ENCODE peak calls at places on chromosome 3, in eight cellular contexts. One of them, this sample, is unnamed.
A peak's percentile ranks its signal among the peaks of the same experiment; 100 is the strongest.

GRCh38 chr3:25297667-25298585 is 130.1 kb upstream of the RARB start:
- DNase-seq in choroid plexus epithelial cell: peak; percentile 67
- DNase-seq in small intestine: no peak
- DNase-seq in H7: no peak
- DNase-seq in fibroblast of villous mesenchyme: no peak
- DNase-seq in spleen: no peak
- DNase-seq in brain microvascular endothelial cell: peak; percentile 18
- DNase-seq in iPS DF 6.9: no peak
- DNase-seq in this sample: no peak

GRCh38 chr3:13073042-13073906 is at the start of gene IQSEC1:
- DNase-seq in choroid plexus epithelial cell: peak; percentile 9
- DNase-seq in small intestine: peak; percentile 8
- DNase-seq in H7: peak; percentile 99
- DNase-seq in fibroblast of villous mesenchyme: no peak
- DNase-seq in spleen: peak; percentile 94
- DNase-seq in brain microvascular endothelial cell: no peak
- DNase-seq in iPS DF 6.9: peak; percentile 43
- DNase-seq in this sample: no peak

GRCh38 chr3:187994221-187995085 is 159.5 kb upstream of the LPP start:
- DNase-seq in choroid plexus epithelial cell: peak; percentile 63
- DNase-seq in small intestine: peak; percentile 43
- DNase-seq in H7: no peak
- DNase-seq in fibroblast of villous mesenchyme: no peak
- DNase-seq in spleen: no peak
- DNase-seq in brain microvascular endothelial cell: peak; percentile 40
- DNase-seq in iPS DF 6.9: no peak
- DNase-seq in this sample: peak; percentile 48

GRCh38 chr3:143795849-143796248 is 52.4 kb downstream of the SLC9A9 start:
- DNase-seq in choroid plexus epithelial cell: peak; percentile 20
- DNase-seq in small intestine: no peak
- DNase-seq in H7: no peak
- DNase-seq in fibroblast of villous mesenchyme: no peak
- DNase-seq in spleen: no peak
- DNase-seq in brain microvascular endothelial cell: no peak
- DNase-seq in iPS DF 6.9: no peak
- DNase-seq in this sample: no peak

GRCh38 chr3:180913582-180914404 is 1.3 kb downstream of the FXR1 start:
- DNase-seq in choroid plexus epithelial cell: peak; percentile 31
- DNase-seq in small intestine: no peak
- DNase-seq in H7: no peak
- DNase-seq in fibroblast of villous mesenchyme: peak; percentile 63
- DNase-seq in spleen: no peak
- DNase-seq in brain microvascular endothelial cell: no peak
- DNase-seq in iPS DF 6.9: no peak
- DNase-seq in this sample: no peak

GRCh38 chr3:146589899-146590508 is 15.1 kb downstream of the PLSCR5 start:
- DNase-seq in choroid plexus epithelial cell: peak; percentile 82
- DNase-seq in small intestine: peak; percentile 43
- DNase-seq in H7: no peak
- DNase-seq in fibroblast of villous mesenchyme: peak; percentile 56
- DNase-seq in spleen: no peak
- DNase-seq in brain microvascular endothelial cell: peak; percentile 63
- DNase-seq in iPS DF 6.9: no peak
- DNase-seq in this sample: no peak

GRCh38 chr3:55622116-55622515 is 135.0 kb upstream of the WNT5A start:
- DNase-seq in choroid plexus epithelial cell: peak; percentile 59
- DNase-seq in small intestine: no peak
- DNase-seq in H7: no peak
- DNase-seq in fibroblast of villous mesenchyme: no peak
- DNase-seq in spleen: no peak
- DNase-seq in brain microvascular endothelial cell: peak; percentile 49
- DNase-seq in iPS DF 6.9: no peak
- DNase-seq in this sample: no peak

GRCh38 chr3:44114142-44114541 is 127.5 kb upstream of the TOPAZ1 start:
- DNase-seq in choroid plexus epithelial cell: peak; percentile 51
- DNase-seq in small intestine: peak; percentile 31
- DNase-seq in H7: peak; percentile 79
- DNase-seq in fibroblast of villous mesenchyme: peak; percentile 13
- DNase-seq in spleen: peak; percentile 81
- DNase-seq in brain microvascular endothelial cell: peak; percentile 40
- DNase-seq in iPS DF 6.9: peak; percentile 68
- DNase-seq in this sample: no peak

GRCh38 chr3:59248976-59249375 is 199.2 kb upstream of the CFAP20DC start:
- DNase-seq in choroid plexus epithelial cell: no peak
- DNase-seq in small intestine: no peak
- DNase-seq in H7: no peak
- DNase-seq in fibroblast of villous mesenchyme: no peak
- DNase-seq in spleen: no peak
- DNase-seq in brain microvascular endothelial cell: no peak
- DNase-seq in iPS DF 6.9: no peak
- DNase-seq in this sample: no peak

GRCh38 chr3:46926039-46926438 is 48.5 kb downstream of the PTH1R start:
- DNase-seq in choroid plexus epithelial cell: peak; percentile 88
- DNase-seq in small intestine: no peak
- DNase-seq in H7: no peak
- DNase-seq in fibroblast of villous mesenchyme: peak; percentile 91
- DNase-seq in spleen: peak; percentile 78
- DNase-seq in brain microvascular endothelial cell: peak; percentile 62
- DNase-seq in iPS DF 6.9: no peak
- DNase-seq in this sample: peak; percentile 53

GRCh38 chr3:122938756-122939425 is 88.7 kb downstream of the SEMA5B start:
- DNase-seq in choroid plexus epithelial cell: no peak
- DNase-seq in small intestine: peak; percentile 79
- DNase-seq in H7: no peak
- DNase-seq in fibroblast of villous mesenchyme: peak; percentile 40
- DNase-seq in spleen: peak; percentile 63
- DNase-seq in brain microvascular endothelial cell: no peak
- DNase-seq in iPS DF 6.9: no peak
- DNase-seq in this sample: no peak

GRCh38 chr3:9951962-9952805 is at the start of gene PRRT3:
- DNase-seq in choroid plexus epithelial cell: peak; percentile 52
- DNase-seq in small intestine: no peak
- DNase-seq in H7: peak; percentile 92
- DNase-seq in fibroblast of villous mesenchyme: no peak
- DNase-seq in spleen: peak; percentile 90
- DNase-seq in brain microvascular endothelial cell: peak; percentile 29
- DNase-seq in iPS DF 6.9: no peak
- DNase-seq in this sample: no peak

GRCh38 chr3:29453278-29453961 is 172.5 kb downstream of the RBMS3 start:
- DNase-seq in choroid plexus epithelial cell: no peak
- DNase-seq in small intestine: peak; percentile 21
- DNase-seq in H7: no peak
- DNase-seq in fibroblast of villous mesenchyme: no peak
- DNase-seq in spleen: no peak
- DNase-seq in brain microvascular endothelial cell: no peak
- DNase-seq in iPS DF 6.9: no peak
- DNase-seq in this sample: no peak

GRCh38 chr3:106281231-106281630 is 412.4 kb upstream of the CBLB start:
- DNase-seq in choroid plexus epithelial cell: peak; percentile 73
- DNase-seq in small intestine: no peak
- DNase-seq in H7: no peak
- DNase-seq in fibroblast of villous mesenchyme: peak; percentile 69
- DNase-seq in spleen: no peak
- DNase-seq in brain microvascular endothelial cell: peak; percentile 67
- DNase-seq in iPS DF 6.9: no peak
- DNase-seq in this sample: no peak

GRCh38 chr3:176663376-176663775 is 533.9 kb downstream of the TBL1XR1 start:
- DNase-seq in choroid plexus epithelial cell: peak; percentile 39
- DNase-seq in small intestine: no peak
- DNase-seq in H7: no peak
- DNase-seq in fibroblast of villous mesenchyme: no peak
- DNase-seq in spleen: no peak
- DNase-seq in brain microvascular endothelial cell: no peak
- DNase-seq in iPS DF 6.9: no peak
- DNase-seq in this sample: no peak

GRCh38 chr3:163916596-163917560 is 1161.4 kb downstream of the SI start:
- DNase-seq in choroid plexus epithelial cell: no peak
- DNase-seq in small intestine: peak; percentile 4
- DNase-seq in H7: no peak
- DNase-seq in fibroblast of villous mesenchyme: no peak
- DNase-seq in spleen: no peak
- DNase-seq in brain microvascular endothelial cell: no peak
- DNase-seq in iPS DF 6.9: no peak
- DNase-seq in this sample: no peak

GRCh38 chr3:36911990-36912804 is 32.7 kb downstream of the TRANK1 start:
- DNase-seq in choroid plexus epithelial cell: peak; percentile 92
- DNase-seq in small intestine: peak; percentile 67
- DNase-seq in H7: no peak
- DNase-seq in fibroblast of villous mesenchyme: peak; percentile 94
- DNase-seq in spleen: no peak
- DNase-seq in brain microvascular endothelial cell: peak; percentile 53
- DNase-seq in iPS DF 6.9: no peak
- DNase-seq in this sample: peak; percentile 67

GRCh38 chr3:156406393-156406792 is 148.5 kb downstream of the SSR3 start:
- DNase-seq in choroid plexus epithelial cell: no peak
- DNase-seq in small intestine: no peak
- DNase-seq in H7: peak; percentile 46
- DNase-seq in fibroblast of villous mesenchyme: no peak
- DNase-seq in spleen: no peak
- DNase-seq in brain microvascular endothelial cell: no peak
- DNase-seq in iPS DF 6.9: no peak
- DNase-seq in this sample: no peak

GRCh38 chr3:182349951-182350350 is 443.4 kb upstream of the ATP11B start:
- DNase-seq in choroid plexus epithelial cell: no peak
- DNase-seq in small intestine: no peak
- DNase-seq in H7: no peak
- DNase-seq in fibroblast of villous mesenchyme: no peak
- DNase-seq in spleen: no peak
- DNase-seq in brain microvascular endothelial cell: no peak
- DNase-seq in iPS DF 6.9: no peak
- DNase-seq in this sample: no peak

GRCh38 chr3:178707632-178708031 is 171.4 kb downstream of the KCNMB2 start:
- DNase-seq in choroid plexus epithelial cell: no peak
- DNase-seq in small intestine: no peak
- DNase-seq in H7: no peak
- DNase-seq in fibroblast of villous mesenchyme: peak; percentile 34
- DNase-seq in spleen: no peak
- DNase-seq in brain microvascular endothelial cell: no peak
- DNase-seq in iPS DF 6.9: no peak
- DNase-seq in this sample: no peak

GRCh38 chr3:89490129-89490528 is 382.7 kb downstream of the EPHA3 start:
- DNase-seq in choroid plexus epithelial cell: no peak
- DNase-seq in small intestine: no peak
- DNase-seq in H7: no peak
- DNase-seq in fibroblast of villous mesenchyme: no peak
- DNase-seq in spleen: no peak
- DNase-seq in brain microvascular endothelial cell: no peak
- DNase-seq in iPS DF 6.9: no peak
- DNase-seq in this sample: no peak

GRCh38 chr3:171516765-171517164 is 56.6 kb upstream of the TNIK start:
- DNase-seq in choroid plexus epithelial cell: no peak
- DNase-seq in small intestine: no peak
- DNase-seq in H7: no peak
- DNase-seq in fibroblast of villous mesenchyme: no peak
- DNase-seq in spleen: no peak
- DNase-seq in brain microvascular endothelial cell: no peak
- DNase-seq in iPS DF 6.9: no peak
- DNase-seq in this sample: no peak

GRCh38 chr3:167938516-167938915 is 157.2 kb downstream of the GOLIM4 start:
- DNase-seq in choroid plexus epithelial cell: no peak
- DNase-seq in small intestine: no peak
- DNase-seq in H7: no peak
- DNase-seq in fibroblast of villous mesenchyme: no peak
- DNase-seq in spleen: no peak
- DNase-seq in brain microvascular endothelial cell: no peak
- DNase-seq in iPS DF 6.9: no peak
- DNase-seq in this sample: no peak
- H3K4me3 ChIP-seq in choroid plexus epithelial cell: no peak overlapping the region
- H3K4me3 ChIP-seq in small intestine: no peak overlapping the region
- H3K4me3 ChIP-seq in H7: no peak overlapping the region
- H3K4me3 ChIP-seq in fibroblast of villous mesenchyme: no peak overlapping the region
- H3K4me3 ChIP-seq in spleen: no peak overlapping the region
- H3K4me3 ChIP-seq in brain microvascular endothelial cell: no peak overlapping the region
- H3K4me3 ChIP-seq in iPS DF 6.9: no peak overlapping the region
- H3K4me3 ChIP-seq in this sample: no peak overlapping the region

DNA sequence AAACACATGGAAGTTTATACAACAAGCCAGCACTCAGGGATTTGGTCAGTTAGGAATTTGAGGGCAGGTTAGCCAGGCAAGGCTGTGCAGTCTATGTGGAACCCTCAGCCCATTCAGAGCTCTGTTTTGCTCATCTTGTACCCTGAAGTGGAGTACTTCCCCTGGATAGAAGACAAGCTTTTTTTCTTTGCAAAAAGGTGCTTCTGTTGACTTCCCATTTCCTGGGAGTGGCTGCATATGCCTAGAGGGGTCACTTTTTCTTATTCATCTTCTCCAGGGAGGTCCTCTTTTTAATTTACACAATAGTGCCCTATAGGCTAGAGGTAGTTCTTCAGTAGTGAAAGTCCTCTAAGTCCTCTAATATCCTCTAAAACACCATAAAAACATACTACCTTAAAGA is 225.0 kb upstream of the P2RY1 start:
- DNase-seq in choroid plexus epithelial cell: no peak
- DNase-seq in small intestine: no peak
- DNase-seq in H7: no peak
- DNase-seq in fibroblast of villous mesenchyme: no peak
- DNase-seq in spleen: no peak
- DNase-seq in brain microvascular endothelial cell: no peak
- DNase-seq in iPS DF 6.9: no peak
- DNase-seq in this sample: no peak
- H3K4me3 ChIP-seq in choroid plexus epithelial cell: no peak overlapping the region
- H3K4me3 ChIP-seq in small intestine: no peak overlapping the region
- H3K4me3 ChIP-seq in H7: no peak overlapping the region
- H3K4me3 ChIP-seq in fibroblast of villous mesenchyme: no peak overlapping the region
- H3K4me3 ChIP-seq in spleen: no peak overlapping the region
- H3K4me3 ChIP-seq in brain microvascular endothelial cell: no peak overlapping the region
- H3K4me3 ChIP-seq in iPS DF 6.9: no peak overlapping the region
- H3K4me3 ChIP-seq in this sample: no peak overlapping the region

DNA sequence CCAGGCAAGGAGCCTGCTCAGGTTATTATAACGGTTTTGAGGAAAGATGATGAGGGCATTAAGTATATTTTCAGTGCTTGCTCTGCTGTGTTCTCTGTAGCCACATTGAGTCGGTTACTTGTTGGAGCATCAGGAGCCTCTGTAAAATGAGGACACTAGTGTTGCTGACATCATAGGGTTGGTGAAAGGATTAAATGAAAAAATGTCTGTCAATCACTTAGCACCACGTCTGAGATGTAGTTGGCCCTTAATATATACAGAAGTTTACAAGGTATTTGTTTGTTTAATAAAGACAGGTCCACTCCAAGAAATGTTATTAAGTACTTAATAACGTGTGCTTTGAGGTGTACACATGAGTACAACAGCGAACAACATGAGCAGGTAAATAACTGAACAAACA is 735 bp upstream of the SLC25A26 start:
- DNase-seq in choroid plexus epithelial cell: no peak
- DNase-seq in small intestine: no peak
- DNase-seq in H7: no peak
- DNase-seq in fibroblast of villous mesenchyme: no peak
- DNase-seq in spleen: no peak
- DNase-seq in brain microvascular endothelial cell: no peak
- DNase-seq in iPS DF 6.9: no peak
- DNase-seq in this sample: no peak
- H3K4me3 ChIP-seq in choroid plexus epithelial cell: peak overlapping the region; percentile 87
- H3K4me3 ChIP-seq in small intestine: no peak overlapping the region
- H3K4me3 ChIP-seq in H7: peak overlapping the region; percentile 65
- H3K4me3 ChIP-seq in fibroblast of villous mesenchyme: peak overlapping the region; percentile 90
- H3K4me3 ChIP-seq in spleen: peak overlapping the region; percentile 89
- H3K4me3 ChIP-seq in brain microvascular endothelial cell: peak overlapping the region; percentile 86
- H3K4me3 ChIP-seq in iPS DF 6.9: no peak overlapping the region
- H3K4me3 ChIP-seq in this sample: peak overlapping the region; percentile 87

GRCh38 chr3:99646107-99646435 is 7.7 kb downstream of the COL8A1 start:
- DNase-seq in choroid plexus epithelial cell: no peak
- DNase-seq in small intestine: no peak
- DNase-seq in H7: no peak
- DNase-seq in fibroblast of villous mesenchyme: no peak
- DNase-seq in spleen: no peak
- DNase-seq in brain microvascular endothelial cell: no peak
- DNase-seq in iPS DF 6.9: no peak
- DNase-seq in this sample: peak; percentile 54
- H3K4me3 ChIP-seq in choroid plexus epithelial cell: no peak overlapping the region
- H3K4me3 ChIP-seq in small intestine: no peak overlapping the region
- H3K4me3 ChIP-seq in H7: no peak overlapping the region
- H3K4me3 ChIP-seq in fibroblast of villous mesenchyme: no peak overlapping the region
- H3K4me3 ChIP-seq in spleen: no peak overlapping the region
- H3K4me3 ChIP-seq in brain microvascular endothelial cell: no peak overlapping the region
- H3K4me3 ChIP-seq in iPS DF 6.9: no peak overlapping the region
- H3K4me3 ChIP-seq in this sample: no peak overlapping the region